ENCODE peak calls at places on chromosome 2, in ten cellular contexts. B, L, F, G, Y, U, J, I, V and Q are unnamed samples.

GRCh38 chr2:32064021-32064678 is 794 bp downstream of the SPAST start:
- DNase-seq in B (no peak), L (no peak), F (no peak), G (peak), Y (no peak), U (peak), J (no peak), I (peak), V (no peak), Q (peak)

GRCh38 chr2:19871836-19872235 is 29.9 kb downstream of the TTC32 start:
- DNase-seq in B (no peak), L (no peak), F (no peak), G (no peak), Y (no peak), U (no peak), J (no peak), I (no peak), V (no peak), Q (no peak)

GRCh38 chr2:35822716-35823115 is 532.9 kb upstream of the CRIM1 start:
- DNase-seq in B (no peak), L (no peak), F (no peak), G (no peak), Y (no peak), U (no peak), J (no peak), I (no peak), V (no peak), Q (no peak)

GRCh38 chr2:196166876-196167275 is 4.5 kb downstream of the STK17B start:
- DNase-seq in B (no peak), L (no peak), F (no peak), G (no peak), Y (peak), U (peak), J (peak), I (peak), V (no peak), Q (peak)

GRCh38 chr2:108959401-108959800 is 29.6 kb downstream of the EDAR start:
- DNase-seq in B (no peak), L (no peak), F (no peak), G (no peak), Y (peak), U (no peak), J (no peak), I (no peak), V (no peak), Q (peak)

GRCh38 chr2:190535119-190535439 is 557 bp upstream of the NEMP2 start:
- DNase-seq in B (no peak), L (no peak), F (no peak), G (no peak), Y (no peak), U (no peak), J (no peak), I (no peak), V (no peak), Q (no peak)

GRCh38 chr2:26855516-26855915 is 7.6 kb downstream of the DPYSL5 start:
- DNase-seq in B (no peak), L (no peak), F (no peak), G (no peak), Y (no peak), U (no peak), J (no peak), I (no peak), V (no peak), Q (no peak)

GRCh38 chr2:153971250-153971649 is 99.5 kb downstream of the GALNT13 start:
- DNase-seq in B (no peak), L (no peak), F (no peak), G (no peak), Y (no peak), U (peak), J (no peak), I (no peak), V (no peak), Q (no peak)

GRCh38 chr2:189014426-189015138 is 40.4 kb downstream of the COL3A1 start:
- DNase-seq in B (no peak), L (no peak), F (no peak), G (no peak), Y (peak), U (peak), J (peak), I (peak), V (no peak), Q (no peak)

GRCh38 chr2:160666019-160666676 is 172.5 kb upstream of the RBMS1 start:
- DNase-seq in B (no peak), L (peak), F (no peak), G (no peak), Y (peak), U (peak), J (peak), I (peak), V (no peak), Q (peak)

GRCh38 chr2:241267249-241268067 is 48.0 kb downstream of the HDLBP start:
- DNase-seq in B (no peak), L (no peak), F (no peak), G (peak), Y (no peak), U (no peak), J (no peak), I (no peak), V (no peak), Q (no peak)

GRCh38 chr2:213451542-213452256 is 167.4 kb downstream of the SPAG16 start:
- DNase-seq in B (no peak), L (no peak), F (no peak), G (no peak), Y (no peak), U (no peak), J (no peak), I (no peak), V (no peak), Q (peak)

GRCh38 chr2:241763551-241764271 is 12.9 kb upstream of the GAL3ST2 start:
- DNase-seq in B (no peak), L (no peak), F (no peak), G (no peak), Y (no peak), U (no peak), J (no peak), I (no peak), V (no peak), Q (no peak)

GRCh38 chr2:57908736-57909161 is 137.9 kb upstream of the VRK2 start:
- DNase-seq in B (no peak), L (no peak), F (no peak), G (no peak), Y (no peak), U (no peak), J (no peak), I (no peak), V (no peak), Q (no peak)

GRCh38 chr2:2826209-2826551 is 495.1 kb upstream of the MYT1L start:
- DNase-seq in B (no peak), L (no peak), F (no peak), G (no peak), Y (no peak), U (no peak), J (no peak), I (no peak), V (no peak), Q (no peak)

GRCh38 chr2:203718087-203718486 is 11.6 kb downstream of the CD28 start:
- DNase-seq in B (no peak), L (no peak), F (no peak), G (peak), Y (no peak), U (no peak), J (peak), I (peak), V (no peak), Q (no peak)

GRCh38 chr2:150528861-150529801 is 41.7 kb upstream of the RND3 start:
- DNase-seq in B (no peak), L (peak), F (no peak), G (no peak), Y (peak), U (peak), J (peak), I (peak), V (no peak), Q (peak)

GRCh38 chr2:158618859-158619490 is 162.2 kb downstream of the PKP4 start:
- DNase-seq in B (no peak), L (no peak), F (no peak), G (no peak), Y (peak), U (no peak), J (peak), I (peak), V (no peak), Q (peak)

GRCh38 chr2:101975171-101975870 is 16.4 kb upstream of the IL1R2 start:
- DNase-seq in B (no peak), L (no peak), F (no peak), G (no peak), Y (no peak), U (no peak), J (no peak), I (no peak), V (no peak), Q (no peak)

GRCh38 chr2:98538280-98539041 is 69.9 kb downstream of the COA5 start:
- DNase-seq in B (no peak), L (no peak), F (no peak), G (no peak), Y (peak), U (peak), J (no peak), I (no peak), V (no peak), Q (no peak)

GRCh38 chr2:31523871-31524492 is 56.8 kb downstream of the SRD5A2 start:
- DNase-seq in B (no peak), L (peak), F (peak), G (peak), Y (peak), U (peak), J (peak), I (peak), V (no peak), Q (peak)

GRCh38 chr2:233426619-233427342 is 72.5 kb downstream of the DGKD start:
- DNase-seq in B (no peak), L (no peak), F (no peak), G (no peak), Y (peak), U (peak), J (peak), I (peak), V (no peak), Q (peak)

GRCh38 chr2:224024270-224024669 is 14.8 kb downstream of the SERPINE2 start:
- DNase-seq in B (no peak), L (no peak), F (no peak), G (no peak), Y (no peak), U (no peak), J (no peak), I (no peak), V (no peak), Q (no peak)

GRCh38 chr2:41928593-41928992 is 119.2 kb upstream of the PKDCC start:
- DNase-seq in B (no peak), L (peak), F (no peak), G (no peak), Y (peak), U (peak), J (peak), I (peak), V (no peak), Q (peak)

GRCh38 chr2:118095610-118096009 is 7.3 kb downstream of the INSIG2 start:
- DNase-seq in B (no peak), L (no peak), F (no peak), G (no peak), Y (peak), U (no peak), J (peak), I (peak), V (no peak), Q (no peak)

GRCh38 chr2:141714486-141714885 is 416.3 kb downstream of the LRP1B start:
- DNase-seq in B (no peak), L (no peak), F (no peak), G (no peak), Y (no peak), U (no peak), J (no peak), I (peak), V (no peak), Q (no peak)

GRCh38 chr2:237229905-237230304 is 144.2 kb downstream of the COPS8 start:
- DNase-seq in B (no peak), L (no peak), F (no peak), G (no peak), Y (no peak), U (no peak), J (no peak), I (no peak), V (no peak), Q (no peak)

GRCh38 chr2:172484253-172484652 is 56.9 kb downstream of the ITGA6 start:
- DNase-seq in B (no peak), L (no peak), F (no peak), G (peak), Y (peak), U (peak), J (peak), I (peak), V (no peak), Q (peak)
- TF ChIP-seq CTCF in B (no peak), L (peak), F (peak), G (peak), Y (peak), U (no peak), J (peak), I (peak), V (peak), Q (no peak)

DNA sequence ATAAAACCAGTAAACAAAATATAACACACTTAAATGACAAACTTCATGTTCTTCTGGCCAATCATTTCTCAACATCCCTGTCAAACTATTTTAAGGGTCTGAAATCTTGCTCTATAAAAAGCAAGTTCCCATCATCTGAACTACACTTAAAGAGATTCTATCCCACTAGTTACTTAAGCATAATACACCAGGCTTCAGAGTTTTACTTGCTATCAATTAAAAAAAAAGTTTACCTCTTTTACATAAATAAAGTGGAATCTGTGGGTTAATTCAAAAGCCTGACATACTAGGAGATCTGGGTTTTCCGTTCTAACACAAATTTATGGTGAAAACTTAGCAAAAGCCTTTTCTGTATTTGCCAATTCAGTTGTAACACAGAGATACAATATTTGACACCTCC is 1.9 kb downstream of the CLASP1 start:
- DNase-seq in B (no peak), L (no peak), F (no peak), G (no peak), Y (no peak), U (no peak), J (no peak), I (no peak), V (no peak), Q (no peak)
- H3K4me3 ChIP-seq in B (peak), L (no peak), F (no peak), G (peak), Y (peak), U (peak), J (peak), I (peak), V (peak), Q (no peak)

GRCh38 chr2:230812041-230812440 is 52.7 kb upstream of the ITM2C start:
- DNase-seq in B (no peak), L (no peak), F (no peak), G (no peak), Y (no peak), U (no peak), J (no peak), I (no peak), V (no peak), Q (no peak)

GRCh38 chr2:230811508-230811907 is 53.2 kb upstream of the ITM2C start:
- DNase-seq in B (no peak), L (no peak), F (no peak), G (no peak), Y (peak), U (peak), J (peak), I (peak), V (no peak), Q (peak)

GRCh38 chr2:230816735-230817134 is 48.0 kb upstream of the ITM2C start:
- DNase-seq in B (no peak), L (no peak), F (no peak), G (no peak), Y (no peak), U (no peak), J (no peak), I (no peak), V (no peak), Q (no peak)

GRCh38 chr2:230819433-230819832 is 45.3 kb upstream of the ITM2C start:
- DNase-seq in B (no peak), L (no peak), F (no peak), G (no peak), Y (no peak), U (no peak), J (no peak), I (no peak), V (no peak), Q (no peak)

GRCh38 chr2:230814616-230815015 is 50.1 kb upstream of the ITM2C start:
- DNase-seq in B (no peak), L (peak), F (no peak), G (peak), Y (peak), U (peak), J (peak), I (peak), V (no peak), Q (no peak)
- TF ChIP-seq CTCF in B (no peak), L (peak), F (no peak), G (peak), Y (peak), U (peak), J (peak), I (peak), V (peak), Q (peak)

GRCh38 chr2:96873651-96874096 is 3.8 kb upstream of the SEMA4C start:
- DNase-seq in B (no peak), L (no peak), F (no peak), G (no peak), Y (no peak), U (no peak), J (no peak), I (no peak), V (peak), Q (no peak)
- H3K4me3 ChIP-seq in B (no peak), L (no peak), F (no peak), G (no peak), Y (no peak), U (no peak), J (no peak), I (no peak), V (peak), Q (no peak)

DNA sequence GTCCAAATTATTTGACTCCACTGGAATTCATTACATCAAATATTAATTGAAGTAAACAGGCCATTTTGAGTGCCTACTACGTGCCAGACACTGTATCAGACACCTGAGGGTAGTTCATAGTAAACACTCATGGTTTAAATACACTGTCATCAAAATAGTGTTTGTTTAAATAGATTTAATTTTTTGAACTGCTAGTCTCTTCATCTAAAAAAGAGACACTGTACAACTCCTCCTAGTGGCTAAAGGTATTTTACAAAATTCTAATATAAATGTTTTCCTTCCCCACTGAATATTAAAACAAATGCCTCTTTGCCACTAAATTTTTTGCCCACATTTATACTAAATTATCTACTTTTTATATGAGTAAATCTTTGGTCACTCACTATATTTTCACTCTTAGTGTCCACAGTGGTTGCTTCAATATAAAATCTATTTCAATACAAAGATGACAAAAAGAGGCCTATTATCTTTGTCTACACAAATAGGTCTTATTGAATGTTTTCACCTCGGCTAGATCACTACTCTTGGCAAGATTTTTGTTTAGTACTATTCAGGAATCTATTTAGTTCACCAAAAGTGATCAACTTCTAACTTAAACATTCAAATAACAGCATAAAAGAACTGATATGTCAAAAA is 122.1 kb downstream of the TMEM247 start:
- DNase-seq in B (no peak), L (no peak), F (no peak), G (peak), Y (peak), U (no peak), J (peak), I (peak), V (no peak), Q (peak)
- TF ChIP-seq CTCF in B (peak), L (peak), F (peak), G (peak), Y (peak), U (peak), J (peak), I (peak), V (peak), Q (peak)